ENCODE peak calls at places on chromosomes 13 and 19, in eight cellular contexts. F, M, Y, Z, T, Q, E and K are unnamed samples.

GRCh38 chr13:112888238-112889111 is 80.5 kb upstream of the MCF2L start:
- DNase-seq in T (no peak), Q (no peak), Y (no peak), F (no peak), M (no peak), Z (no peak), E (no peak), K (no peak)

GRCh38 chr19:35199481-35199880 is 29.1 kb downstream of the FAM187B start:
- DNase-seq in F (no peak), M (no peak), Y (no peak), E (no peak), Z (no peak), T (no peak), Q (no peak), K (no peak)

GRCh38 chr13:108963276-108963810 is 333.9 kb downstream of the MYO16 start:
- DNase-seq in Y (no peak), F (no peak), M (no peak), T (no peak), E (no peak), Q (no peak), Z (no peak), K (no peak)

GRCh38 chr19:4557971-4558941 is 1.2 kb downstream of the SEMA6B start:
- DNase-seq in Z (no peak), M (no peak), F (peak), E (no peak), Y (peak), T (peak), Q (peak), K (no peak)

GRCh38 chr19:55088021-55088451 is 12.4 kb downstream of the EPS8L1 start:
- DNase-seq in Y (no peak), T (no peak), E (no peak), Z (no peak), F (no peak), Q (no peak), M (no peak), K (no peak)

GRCh38 chr13:60619461-60619860 is 222.4 kb downstream of the TDRD3 start:
- DNase-seq in Q (no peak), T (no peak), Z (no peak), F (no peak), E (no peak), M (no peak), Y (no peak), K (no peak)

GRCh38 chr19:7763696-7764095 is 653 bp downstream of the CLEC4M start:
- DNase-seq in F (no peak), Q (no peak), Y (no peak), Z (no peak), T (no peak), M (no peak), E (no peak), K (no peak)

GRCh38 chr19:41705393-41706174 is 2.8 kb upstream of the CEACAM5 start:
- DNase-seq in F (no peak), E (no peak), Z (no peak), M (no peak), Q (no peak), Y (peak), T (peak), K (no peak)

GRCh38 chr13:33723772-33724435 is 94.0 kb upstream of the RFC3 start:
- DNase-seq in E (peak), F (peak), Y (peak), Q (peak), T (peak), M (peak), Z (peak), K (peak)

GRCh38 chr13:27481766-27482165 is 31.4 kb upstream of the MTIF3 start:
- DNase-seq in Z (no peak), M (no peak), E (no peak), Q (peak), F (no peak), Y (peak), T (peak), K (peak)

GRCh38 chr19:49133621-49134454 is 14.5 kb downstream of the PPFIA3 start:
- DNase-seq in Z (no peak), M (no peak), Q (no peak), Y (peak), T (peak), E (peak), F (peak), K (no peak)

GRCh38 chr19:18898081-18898532 is 2.1 kb upstream of the CERS1 start:
- DNase-seq in Y (no peak), Z (no peak), M (no peak), E (no peak), T (no peak), F (no peak), Q (no peak), K (peak)

GRCh38 chr19:47228168-47228936 is 2.6 kb downstream of the BBC3 start:
- DNase-seq in Z (no peak), Q (no peak), M (no peak), E (peak), Y (peak), T (peak), F (no peak), K (no peak)

GRCh38 chr13:98542568-98543379 is 34.1 kb downstream of the STK24 start:
- DNase-seq in Y (no peak), M (no peak), T (no peak), E (no peak), Q (no peak), F (peak), Z (no peak), K (no peak)

GRCh38 chr13:40800559-40800958 is 11.1 kb downstream of the SLC25A15 start:
- DNase-seq in M (no peak), Z (no peak), F (no peak), E (no peak), Q (no peak), T (no peak), Y (no peak), K (no peak)

GRCh38 chr19:53057904-53058579 is 13.5 kb downstream of the ERVV-2 start:
- DNase-seq in Z (no peak), E (no peak), F (peak), T (no peak), Y (peak), M (no peak), Q (peak), K (no peak)

GRCh38 chr13:73040479-73040878 is 18.3 kb upstream of the KLF5 start:
- DNase-seq in Z (no peak), F (no peak), Q (no peak), Y (no peak), M (no peak), T (no peak), E (no peak), K (no peak)

GRCh38 chr19:54478677-54479266 is 5.7 kb upstream of the CDC42EP5 start:
- DNase-seq in T (peak), F (peak), E (no peak), Y (peak), Q (peak), Z (peak), M (peak), K (peak)

GRCh38 chr13:102878491-102878890 is 32.7 kb downstream of the ERCC5 start:
- DNase-seq in E (no peak), Z (no peak), Y (no peak), Q (no peak), T (peak), F (no peak), M (no peak), K (peak)

GRCh38 chr13:79030513-79030912 is 371.6 kb upstream of the OBI1 start:
- DNase-seq in M (no peak), T (no peak), Q (no peak), F (no peak), Z (no peak), Y (no peak), E (no peak), K (no peak)

GRCh38 chr13:69124996-69125395 is 982.6 kb upstream of the ATXN8OS start:
- DNase-seq in Z (no peak), E (no peak), M (no peak), Q (no peak), T (no peak), F (no peak), Y (no peak), K (no peak)

GRCh38 chr13:46469064-46469463 is 82.0 kb upstream of the RUBCNL start:
- DNase-seq in M (no peak), Q (no peak), Z (peak), T (peak), E (no peak), Y (peak), F (no peak), K (no peak)

GRCh38 chr19:37926711-37927110 is 19.7 kb downstream of the SIPA1L3 start:
- DNase-seq in Q (no peak), F (peak), Y (no peak), M (no peak), T (no peak), Z (no peak), E (no peak), K (no peak)

GRCh38 chr19:18122424-18122823 is 24.8 kb downstream of the MAST3 start:
- DNase-seq in E (no peak), M (no peak), T (no peak), Y (no peak), F (no peak), Q (no peak), Z (no peak), K (peak)

GRCh38 chr13:49759503-49759902 is 33.0 kb downstream of the KPNA3 start:
- DNase-seq in Y (no peak), Z (no peak), T (peak), Q (no peak), F (no peak), M (no peak), E (no peak), K (no peak)

GRCh38 chr13:26867451-26868067 is 107.0 kb upstream of the GPR12 start:
- DNase-seq in E (no peak), Q (peak), T (peak), Z (no peak), F (peak), Y (peak), M (no peak), K (no peak)